ENCODE peak calls at places on chromosome 2, in five cellular contexts. Z is Panc1; A is heart right ventricle; J is stimulated activated CD4-positive, alpha-beta T cell treated with anti-CD3 and anti-CD28 coated beads, Interleukin-2, amount 100 ng/mL, for 24 hours; V is mucosa of descending colon. G is an unnamed sample.

GRCh38 chr2:133492719-133493366 is 75.4 kb downstream of the NCKAP5 start:
- DNase-seq in Z (no peak), A (no peak), J (no peak), V (peak; percentile 20), G (no peak)

GRCh38 chr2:125386074-125386473 is 1269.9 kb upstream of the GYPC start:
- DNase-seq in Z (no peak), A (no peak), J (no peak), V (no peak), G (no peak)

GRCh38 chr2:60977562-60977895 is 40.0 kb upstream of the PEX13 start:
- DNase-seq in Z (no peak), A (no peak), J (no peak), V (no peak), G (no peak)

GRCh38 chr2:75870654-75871137 is 160.0 kb upstream of the GCFC2 start:
- DNase-seq in Z (no peak), A (no peak), J (no peak), V (no peak), G (no peak)

GRCh38 chr2:111143107-111143886 is 22.6 kb downstream of the BCL2L11 start:
- DNase-seq in Z (no peak), A (no peak), J (no peak), V (no peak), G (no peak)

GRCh38 chr2:148721520-148721931 is 77.0 kb downstream of the EPC2 start:
- DNase-seq in Z (no peak), A (no peak), J (no peak), V (no peak), G (no peak)

GRCh38 chr2:102357975-102358374 is 2.4 kb downstream of the IL18R1 start:
- DNase-seq in Z (no peak), A (no peak), J (no peak), V (no peak), G (no peak)

GRCh38 chr2:27381577-27382181 is 1.1 kb upstream of the ZNF513 start:
- DNase-seq in Z (no peak), A (no peak), J (no peak), V (no peak), G (no peak)

GRCh38 chr2:200033939-200034338 is 78.6 kb downstream of the MAIP1 start:
- DNase-seq in Z (no peak), A (no peak), J (no peak), V (no peak), G (no peak)

GRCh38 chr2:177282101-177282573 is 17.6 kb upstream of the NFE2L2 start:
- DNase-seq in Z (no peak), A (peak; percentile 34), J (no peak), V (no peak), G (no peak)

GRCh38 chr2:23595601-23596251 is 210.7 kb downstream of the KLHL29 start:
- DNase-seq in Z (no peak), A (no peak), J (no peak), V (no peak), G (no peak)

GRCh38 chr2:156320491-156320896 is 12.0 kb downstream of the NR4A2 start:
- DNase-seq in Z (no peak), A (peak; percentile 57), J (no peak), V (peak; percentile 49), G (no peak)

GRCh38 chr2:203692039-203692710 is 14.3 kb upstream of the CD28 start:
- DNase-seq in Z (no peak), A (peak; percentile 56), J (no peak), V (no peak), G (no peak)

GRCh38 chr2:98412751-98413445 is 31.8 kb upstream of the INPP4A start:
- DNase-seq in Z (peak; percentile 46), A (peak; percentile 56), J (peak; percentile 36), V (peak; percentile 87), G (peak; percentile 43)

GRCh38 chr2:19216271-19216670 is 142.2 kb downstream of the OSR1 start:
- DNase-seq in Z (no peak), A (no peak), J (no peak), V (no peak), G (no peak)

GRCh38 chr2:214995926-214996670 is 142.3 kb downstream of the ABCA12 start:
- DNase-seq in Z (no peak), A (no peak), J (no peak), V (no peak), G (no peak)

GRCh38 chr2:9665903-9666302 is 35.1 kb upstream of the YWHAQ start:
- DNase-seq in Z (peak; percentile 82), A (no peak), J (no peak), V (no peak), G (no peak)